ENCODE peak calls at places on chromosomes 13 and 19, in ten cellular contexts. One of them, this sample, is unnamed.

GRCh38 chr13:30346159-30346788 is 38.9 kb upstream of the KATNAL1 start:
- DNase-seq in GM12865: peak
- DNase-seq in HEK293T: no peak
- DNase-seq in T-helper 22 cell: peak
- DNase-seq in body of pancreas: peak
- DNase-seq in DMS79: no peak
- DNase-seq in IMR-90: no peak
- DNase-seq in NCI-H1105 treated with DMSO at 0.1 percent for 48 hours: no peak
- DNase-seq in dorsolateral prefrontal cortex: no peak
- DNase-seq in COR-L47: no peak
- DNase-seq in this sample: peak

GRCh38 chr19:4374451-4375163 is 25.7 kb downstream of the SH3GL1 start:
- DNase-seq in T-helper 22 cell: no peak
- DNase-seq in GM12865: no peak
- DNase-seq in DMS79: no peak
- DNase-seq in HEK293T: no peak
- DNase-seq in dorsolateral prefrontal cortex: no peak
- DNase-seq in body of pancreas: peak
- DNase-seq in COR-L47: no peak
- DNase-seq in IMR-90: peak
- DNase-seq in NCI-H1105 treated with DMSO at 0.1 percent for 48 hours: no peak
- DNase-seq in this sample: no peak

GRCh38 chr19:58407658-58408151 is 744 bp upstream of the ZNF584 start:
- DNase-seq in IMR-90: peak
- DNase-seq in GM12865: no peak
- DNase-seq in dorsolateral prefrontal cortex: no peak
- DNase-seq in COR-L47: no peak
- DNase-seq in NCI-H1105 treated with DMSO at 0.1 percent for 48 hours: no peak
- DNase-seq in HEK293T: no peak
- DNase-seq in DMS79: no peak
- DNase-seq in body of pancreas: no peak
- DNase-seq in T-helper 22 cell: no peak
- DNase-seq in this sample: no peak

GRCh38 chr19:49425922-49426592 is 869 bp downstream of the GFY start:
- DNase-seq in NCI-H1105 treated with DMSO at 0.1 percent for 48 hours: no peak
- DNase-seq in GM12865: no peak
- DNase-seq in T-helper 22 cell: no peak
- DNase-seq in IMR-90: no peak
- DNase-seq in dorsolateral prefrontal cortex: no peak
- DNase-seq in COR-L47: no peak
- DNase-seq in body of pancreas: no peak
- DNase-seq in HEK293T: peak
- DNase-seq in DMS79: peak
- DNase-seq in this sample: no peak

GRCh38 chr19:5205388-5205787 is 135.2 kb downstream of the PTPRS start:
- DNase-seq in body of pancreas: no peak
- DNase-seq in DMS79: no peak
- DNase-seq in GM12865: no peak
- DNase-seq in IMR-90: no peak
- DNase-seq in NCI-H1105 treated with DMSO at 0.1 percent for 48 hours: no peak
- DNase-seq in dorsolateral prefrontal cortex: no peak
- DNase-seq in HEK293T: no peak
- DNase-seq in COR-L47: no peak
- DNase-seq in T-helper 22 cell: no peak
- DNase-seq in this sample: no peak

GRCh38 chr13:103634066-103634465 is 567.8 kb upstream of the SLC10A2 start:
- DNase-seq in dorsolateral prefrontal cortex: no peak
- DNase-seq in body of pancreas: no peak
- DNase-seq in COR-L47: no peak
- DNase-seq in T-helper 22 cell: no peak
- DNase-seq in NCI-H1105 treated with DMSO at 0.1 percent for 48 hours: no peak
- DNase-seq in DMS79: no peak
- DNase-seq in HEK293T: no peak
- DNase-seq in GM12865: no peak
- DNase-seq in IMR-90: no peak
- DNase-seq in this sample: no peak

GRCh38 chr19:6100284-6100915 is 9.9 kb downstream of the RFX2 start:
- DNase-seq in HEK293T: no peak
- DNase-seq in IMR-90: no peak
- DNase-seq in dorsolateral prefrontal cortex: no peak
- DNase-seq in DMS79: no peak
- DNase-seq in T-helper 22 cell: no peak
- DNase-seq in GM12865: peak
- DNase-seq in COR-L47: no peak
- DNase-seq in body of pancreas: peak
- DNase-seq in NCI-H1105 treated with DMSO at 0.1 percent for 48 hours: no peak
- DNase-seq in this sample: peak

GRCh38 chr13:68257111-68257842 is 1027.1 kb upstream of the PCDH9 start:
- DNase-seq in HEK293T: peak
- DNase-seq in DMS79: no peak
- DNase-seq in dorsolateral prefrontal cortex: no peak
- DNase-seq in COR-L47: no peak
- DNase-seq in IMR-90: no peak
- DNase-seq in T-helper 22 cell: no peak
- DNase-seq in NCI-H1105 treated with DMSO at 0.1 percent for 48 hours: no peak
- DNase-seq in body of pancreas: no peak
- DNase-seq in GM12865: peak
- DNase-seq in this sample: no peak

GRCh38 chr13:35164324-35164932 is 222.4 kb downstream of the NBEA start:
- DNase-seq in T-helper 22 cell: no peak
- DNase-seq in body of pancreas: no peak
- DNase-seq in GM12865: peak
- DNase-seq in dorsolateral prefrontal cortex: no peak
- DNase-seq in IMR-90: peak
- DNase-seq in NCI-H1105 treated with DMSO at 0.1 percent for 48 hours: peak
- DNase-seq in COR-L47: peak
- DNase-seq in HEK293T: peak
- DNase-seq in DMS79: no peak
- DNase-seq in this sample: no peak

GRCh38 chr13:37403776-37404497 is 194.6 kb downstream of the POSTN start:
- DNase-seq in HEK293T: no peak
- DNase-seq in IMR-90: peak
- DNase-seq in dorsolateral prefrontal cortex: no peak
- DNase-seq in DMS79: no peak
- DNase-seq in GM12865: no peak
- DNase-seq in NCI-H1105 treated with DMSO at 0.1 percent for 48 hours: no peak
- DNase-seq in body of pancreas: no peak
- DNase-seq in T-helper 22 cell: no peak
- DNase-seq in COR-L47: no peak
- DNase-seq in this sample: no peak

GRCh38 chr13:44759723-44760360 is 183.7 kb upstream of the TSC22D1 start:
- DNase-seq in NCI-H1105 treated with DMSO at 0.1 percent for 48 hours: peak
- DNase-seq in COR-L47: peak
- DNase-seq in GM12865: no peak
- DNase-seq in DMS79: peak
- DNase-seq in dorsolateral prefrontal cortex: no peak
- DNase-seq in IMR-90: peak
- DNase-seq in body of pancreas: peak
- DNase-seq in HEK293T: peak
- DNase-seq in T-helper 22 cell: no peak
- DNase-seq in this sample: no peak

GRCh38 chr19:54464624-54465266 is 1.2 kb upstream of the LENG9 start:
- DNase-seq in HEK293T: peak
- DNase-seq in IMR-90: peak
- DNase-seq in T-helper 22 cell: peak
- DNase-seq in COR-L47: peak
- DNase-seq in NCI-H1105 treated with DMSO at 0.1 percent for 48 hours: peak
- DNase-seq in body of pancreas: peak
- DNase-seq in GM12865: peak
- DNase-seq in DMS79: peak
- DNase-seq in dorsolateral prefrontal cortex: peak
- DNase-seq in this sample: peak

GRCh38 chr13:113157929-113158747 is at the start of gene PROZ:
- DNase-seq in DMS79: no peak
- DNase-seq in dorsolateral prefrontal cortex: peak
- DNase-seq in COR-L47: no peak
- DNase-seq in GM12865: no peak
- DNase-seq in NCI-H1105 treated with DMSO at 0.1 percent for 48 hours: no peak
- DNase-seq in body of pancreas: peak
- DNase-seq in HEK293T: no peak
- DNase-seq in T-helper 22 cell: no peak
- DNase-seq in IMR-90: no peak
- DNase-seq in this sample: no peak

GRCh38 chr13:47087841-47088240 is 191.0 kb upstream of the HTR2A start:
- DNase-seq in dorsolateral prefrontal cortex: no peak
- DNase-seq in HEK293T: no peak
- DNase-seq in COR-L47: no peak
- DNase-seq in IMR-90: peak
- DNase-seq in DMS79: no peak
- DNase-seq in NCI-H1105 treated with DMSO at 0.1 percent for 48 hours: no peak
- DNase-seq in body of pancreas: no peak
- DNase-seq in T-helper 22 cell: no peak
- DNase-seq in GM12865: no peak
- DNase-seq in this sample: no peak

GRCh38 chr19:46115396-46116109 is 8.9 kb downstream of the IGFL3 start:
- DNase-seq in GM12865: peak
- DNase-seq in dorsolateral prefrontal cortex: no peak
- DNase-seq in COR-L47: no peak
- DNase-seq in body of pancreas: peak
- DNase-seq in IMR-90: peak
- DNase-seq in DMS79: no peak
- DNase-seq in NCI-H1105 treated with DMSO at 0.1 percent for 48 hours: no peak
- DNase-seq in T-helper 22 cell: no peak
- DNase-seq in HEK293T: no peak
- DNase-seq in this sample: no peak

GRCh38 chr19:46678110-46678732 is 17.2 kb upstream of the DACT3 start:
- DNase-seq in DMS79: no peak
- DNase-seq in body of pancreas: no peak
- DNase-seq in COR-L47: no peak
- DNase-seq in HEK293T: peak
- DNase-seq in GM12865: peak
- DNase-seq in T-helper 22 cell: peak
- DNase-seq in dorsolateral prefrontal cortex: no peak
- DNase-seq in IMR-90: no peak
- DNase-seq in NCI-H1105 treated with DMSO at 0.1 percent for 48 hours: no peak
- DNase-seq in this sample: peak

GRCh38 chr19:40416918-40417713 is 3.9 kb upstream of the PRX start:
- DNase-seq in NCI-H1105 treated with DMSO at 0.1 percent for 48 hours: no peak
- DNase-seq in GM12865: peak
- DNase-seq in body of pancreas: peak
- DNase-seq in DMS79: no peak
- DNase-seq in COR-L47: no peak
- DNase-seq in IMR-90: peak
- DNase-seq in dorsolateral prefrontal cortex: no peak
- DNase-seq in HEK293T: no peak
- DNase-seq in T-helper 22 cell: no peak
- DNase-seq in this sample: peak

GRCh38 chr19:50801107-50801506 is 10.9 kb downstream of the ACP4 start:
- DNase-seq in T-helper 22 cell: no peak
- DNase-seq in DMS79: no peak
- DNase-seq in dorsolateral prefrontal cortex: no peak
- DNase-seq in COR-L47: no peak
- DNase-seq in IMR-90: no peak
- DNase-seq in NCI-H1105 treated with DMSO at 0.1 percent for 48 hours: no peak
- DNase-seq in GM12865: no peak
- DNase-seq in HEK293T: no peak
- DNase-seq in body of pancreas: no peak
- DNase-seq in this sample: no peak

GRCh38 chr19:17159466-17160393 is 55.4 kb upstream of the USE1 start:
- DNase-seq in T-helper 22 cell: no peak
- DNase-seq in NCI-H1105 treated with DMSO at 0.1 percent for 48 hours: no peak
- DNase-seq in DMS79: no peak
- DNase-seq in dorsolateral prefrontal cortex: no peak
- DNase-seq in HEK293T: no peak
- DNase-seq in GM12865: peak
- DNase-seq in body of pancreas: no peak
- DNase-seq in COR-L47: no peak
- DNase-seq in IMR-90: peak
- DNase-seq in this sample: no peak

GRCh38 chr19:18636969-18637629 is at the start of gene KLHL26:
- DNase-seq in NCI-H1105 treated with DMSO at 0.1 percent for 48 hours: no peak
- DNase-seq in GM12865: no peak
- DNase-seq in T-helper 22 cell: no peak
- DNase-seq in IMR-90: no peak
- DNase-seq in dorsolateral prefrontal cortex: no peak
- DNase-seq in HEK293T: no peak
- DNase-seq in DMS79: no peak
- DNase-seq in body of pancreas: no peak
- DNase-seq in COR-L47: no peak
- DNase-seq in this sample: no peak

GRCh38 chr19:55113570-55114039 is 3.8 kb downstream of the PPP1R12C start:
- DNase-seq in DMS79: peak
- DNase-seq in HEK293T: peak
- DNase-seq in body of pancreas: peak
- DNase-seq in dorsolateral prefrontal cortex: peak
- DNase-seq in NCI-H1105 treated with DMSO at 0.1 percent for 48 hours: no peak
- DNase-seq in COR-L47: no peak
- DNase-seq in T-helper 22 cell: no peak
- DNase-seq in IMR-90: peak
- DNase-seq in GM12865: no peak
- DNase-seq in this sample: no peak

GRCh38 chr19:10805758-10806247 is 30.2 kb downstream of the TMED1 start:
- DNase-seq in NCI-H1105 treated with DMSO at 0.1 percent for 48 hours: no peak
- DNase-seq in HEK293T: no peak
- DNase-seq in COR-L47: no peak
- DNase-seq in GM12865: no peak
- DNase-seq in dorsolateral prefrontal cortex: no peak
- DNase-seq in body of pancreas: no peak
- DNase-seq in DMS79: no peak
- DNase-seq in T-helper 22 cell: no peak
- DNase-seq in IMR-90: no peak
- DNase-seq in this sample: no peak

GRCh38 chr13:28494537-28494860 is 429 bp downstream of the FLT1 start:
- DNase-seq in T-helper 22 cell: no peak
- DNase-seq in dorsolateral prefrontal cortex: no peak
- DNase-seq in IMR-90: no peak
- DNase-seq in COR-L47: no peak
- DNase-seq in NCI-H1105 treated with DMSO at 0.1 percent for 48 hours: peak
- DNase-seq in body of pancreas: no peak
- DNase-seq in DMS79: no peak
- DNase-seq in GM12865: peak
- DNase-seq in HEK293T: peak
- DNase-seq in this sample: no peak

GRCh38 chr19:2381151-2381822 is 21.2 kb downstream of the TMPRSS9 start:
- DNase-seq in body of pancreas: no peak
- DNase-seq in T-helper 22 cell: no peak
- DNase-seq in COR-L47: no peak
- DNase-seq in dorsolateral prefrontal cortex: peak
- DNase-seq in DMS79: no peak
- DNase-seq in GM12865: no peak
- DNase-seq in HEK293T: no peak
- DNase-seq in NCI-H1105 treated with DMSO at 0.1 percent for 48 hours: no peak
- DNase-seq in IMR-90: peak
- DNase-seq in this sample: no peak

GRCh38 chr19:6687117-6687516 is 17.2 kb upstream of the TNFSF14 start:
- DNase-seq in COR-L47: no peak
- DNase-seq in IMR-90: no peak
- DNase-seq in dorsolateral prefrontal cortex: no peak
- DNase-seq in GM12865: no peak
- DNase-seq in T-helper 22 cell: no peak
- DNase-seq in body of pancreas: no peak
- DNase-seq in NCI-H1105 treated with DMSO at 0.1 percent for 48 hours: no peak
- DNase-seq in HEK293T: no peak
- DNase-seq in DMS79: no peak
- DNase-seq in this sample: no peak

GRCh38 chr19:16828990-16829821 is at the start of gene SIN3B:
- DNase-seq in NCI-H1105 treated with DMSO at 0.1 percent for 48 hours: peak
- DNase-seq in T-helper 22 cell: peak
- DNase-seq in HEK293T: peak
- DNase-seq in GM12865: peak
- DNase-seq in IMR-90: peak
- DNase-seq in COR-L47: peak
- DNase-seq in DMS79: peak
- DNase-seq in dorsolateral prefrontal cortex: peak
- DNase-seq in body of pancreas: peak
- DNase-seq in this sample: peak

GRCh38 chr19:371501-372160 is 27.0 kb upstream of the MIER2 start:
- DNase-seq in DMS79: no peak
- DNase-seq in T-helper 22 cell: no peak
- DNase-seq in dorsolateral prefrontal cortex: peak
- DNase-seq in GM12865: no peak
- DNase-seq in body of pancreas: no peak
- DNase-seq in COR-L47: peak
- DNase-seq in HEK293T: no peak
- DNase-seq in NCI-H1105 treated with DMSO at 0.1 percent for 48 hours: no peak
- DNase-seq in IMR-90: no peak
- DNase-seq in this sample: peak